ENCODE peak calls at places on chromosomes 4 and X, in four cellular contexts. F is T-helper 9 cell; Y is brain pericyte; S is stimulated activated CD4-positive, alpha-beta T cell treated with anti-CD3 and anti-CD28 coated beads, Interleukin-4, amount 100 ng/mL, for 1 hour. G is an unnamed sample.

GRCh38 chr4:121273191-121273590 is 107.6 kb downstream of the QRFPR start:
- DNase-seq in F (no peak), Y (no peak), S (no peak), G (no peak)

GRCh38 chr4:13938299-13938698 is 310.8 kb upstream of the BOD1L1 start:
- DNase-seq in F (no peak), Y (no peak), S (no peak), G (no peak)

GRCh38 chr4:94728056-94728766 is 29.5 kb upstream of the BMPR1B start:
- DNase-seq in F (no peak), Y (no peak), S (no peak), G (no peak)

GRCh38 chr4:112144546-112145325 is 518 bp upstream of the FAM241A start:
- DNase-seq in F (peak), Y (peak), S (peak), G (no peak)

GRCh38 chr4:87007345-87008181 is 72.8 kb downstream of the AFF1 start:
- DNase-seq in F (peak), Y (peak), S (peak), G (peak)

GRCh38 chr4:65943076-65943475 is 272.8 kb upstream of the EPHA5 start:
- DNase-seq in F (no peak), Y (no peak), S (no peak), G (no peak)

GRCh38 chr4:97475621-97476020 is 667.7 kb downstream of the STPG2 start:
- DNase-seq in F (no peak), Y (no peak), S (no peak), G (no peak)

GRCh38 chr4:8041868-8042267 is 102.2 kb upstream of the AFAP1 start:
- DNase-seq in F (no peak), Y (no peak), S (no peak), G (no peak)

GRCh38 chr4:180028682-180029081 is 2214.5 kb upstream of the TENM3 start:
- DNase-seq in F (no peak), Y (no peak), S (no peak), G (no peak)

GRCh38 chr4:168163106-168163505 is 70.8 kb downstream of the ANXA10 start:
- DNase-seq in F (no peak), Y (no peak), S (no peak), G (no peak)

GRCh38 chr4:183443609-183444148 is 757 bp upstream of the CDKN2AIP start:
- DNase-seq in F (no peak), Y (peak), S (peak), G (no peak)

GRCh38 chr4:125432078-125432477 is 117.3 kb downstream of the FAT4 start:
- DNase-seq in F (no peak), Y (no peak), S (no peak), G (no peak)

GRCh38 chrX:44872319-44872816 is 620 bp upstream of the KDM6A start:
- DNase-seq in F (peak), Y (no peak), S (peak), G (no peak)

GRCh38 chr4:126701756-126702155 is 931.0 kb upstream of the INTU start:
- DNase-seq in F (no peak), Y (no peak), S (no peak), G (no peak)

GRCh38 chr4:150216725-150217124 is 138.5 kb downstream of the DCLK2 start:
- DNase-seq in F (no peak), Y (no peak), S (no peak), G (no peak)

GRCh38 chrX:10176121-10177003 is 19.6 kb downstream of the CLCN4 start:
- DNase-seq in F (no peak), Y (no peak), S (no peak), G (no peak)

GRCh38 chrX:109826954-109827708 is 94.1 kb upstream of the ACSL4 start:
- DNase-seq in F (no peak), Y (peak), S (no peak), G (no peak)

GRCh38 chrX:2989565-2989964 is 16.8 kb upstream of the ARSH start:
- DNase-seq in F (no peak), Y (no peak), S (no peak), G (no peak)

GRCh38 chrX:41607264-41607832 is 81.4 kb upstream of the GPR34 start:
- DNase-seq in F (no peak), Y (no peak), S (no peak), G (no peak)

GRCh38 chr4:14871676-14872430 is 130.4 kb upstream of the CPEB2 start:
- DNase-seq in F (peak), Y (no peak), S (peak), G (no peak)